ENCODE peak calls at places on chromosomes 12 and 14, in four cellular contexts. R is ecto neural progenitor cell, F is MCF 10A, X is tibial artery. M is an unnamed sample.

GRCh38 chr12:14572401-14572800 is 4.7 kb upstream of the PLBD1 start:
- DNase-seq in F (no peak), R (no peak), X (no peak), M (no peak)

GRCh38 chr14:52318829-52319604 is 4.9 kb downstream of the PTGER2 start:
- DNase-seq in X (no peak), F (peak), R (no peak), M (no peak)

GRCh38 chr12:6426882-6427671 is 17.7 kb upstream of the CD27 start:
- DNase-seq in F (no peak), R (no peak), X (no peak), M (no peak)

GRCh38 chr12:122190842-122191668 is 8.1 kb downstream of the LRRC43 start:
- DNase-seq in R (peak), X (no peak), F (peak), M (peak)

GRCh38 chr14:42316746-42317145 is 710.1 kb downstream of the LRFN5 start:
- DNase-seq in R (no peak), X (no peak), F (no peak), M (no peak)

GRCh38 chr12:57629897-57630471 is 3.0 kb downstream of the B4GALNT1 start:
- DNase-seq in R (no peak), X (no peak), F (no peak), M (peak)

GRCh38 chr12:45327823-45328383 is 112.0 kb downstream of the ANO6 start:
- DNase-seq in X (no peak), R (no peak), F (no peak), M (no peak)

GRCh38 chr14:54570651-54571415 is 3.9 kb downstream of the SAMD4A start:
- DNase-seq in R (no peak), X (no peak), F (peak), M (no peak)

GRCh38 chr12:12807970-12808702 is 5.0 kb upstream of the DDX47 start:
- DNase-seq in F (peak), X (no peak), R (no peak), M (peak)

GRCh38 chr14:61652526-61653262 is 42.6 kb upstream of the HIF1A start:
- DNase-seq in X (no peak), R (no peak), F (no peak), M (no peak)

GRCh38 chr12:100187068-100187467 is 13.5 kb upstream of the ACTR6 start:
- DNase-seq in X (no peak), F (no peak), R (no peak), M (no peak)

GRCh38 chr14:68696721-68697495 is 96.0 kb downstream of the ZFP36L1 start:
- DNase-seq in X (no peak), F (no peak), R (no peak), M (peak)

GRCh38 chr12:122394626-122395194 is 27.8 kb downstream of the CLIP1 start:
- DNase-seq in X (peak), F (no peak), R (no peak), M (no peak)

GRCh38 chr12:126668961-126669360 is 1598.0 kb upstream of the TMEM132C start:
- DNase-seq in X (no peak), F (peak), R (no peak), M (no peak)

GRCh38 chr12:27505124-27505523 is 18.9 kb upstream of the PPFIBP1 start:
- DNase-seq in X (no peak), R (no peak), F (no peak), M (no peak)

GRCh38 chr14:26190644-26191043 is 407.2 kb downstream of the NOVA1 start:
- DNase-seq in X (no peak), R (no peak), F (no peak), M (no peak)

GRCh38 chr12:124420972-124421674 is 126.2 kb downstream of the RFLNA start:
- DNase-seq in X (no peak), R (no peak), F (no peak), M (no peak)

GRCh38 chr14:60649815-60650381 is 621 bp upstream of the SIX1 start:
- DNase-seq in F (no peak), X (no peak), R (peak), M (no peak)

GRCh38 chr14:101108579-101109346 is 205.2 kb upstream of the RTL1 start:
- DNase-seq in R (no peak), F (no peak), X (peak), M (no peak)

GRCh38 chr14:32383337-32384009 is 54.4 kb downstream of the AKAP6 start:
- DNase-seq in R (no peak), F (no peak), X (no peak), M (no peak)

GRCh38 chr12:39294712-39295111 is 148.2 kb downstream of the KIF21A start:
- DNase-seq in R (no peak), X (no peak), F (no peak), M (no peak)

GRCh38 chr12:2751686-2752085 is 43.1 kb upstream of the FKBP4 start:
- DNase-seq in R (peak), F (no peak), X (no peak), M (peak)

GRCh38 chr14:33369041-33369440 is 430.4 kb downstream of the NPAS3 start:
- DNase-seq in F (no peak), X (no peak), R (no peak), M (no peak)

GRCh38 chr14:54711312-54711711 is 144.4 kb downstream of the SAMD4A start:
- DNase-seq in X (no peak), R (no peak), F (no peak), M (no peak)

GRCh38 chr12:109744991-109745942 is 31.6 kb downstream of the FAM222A start:
- DNase-seq in F (no peak), X (peak), R (no peak), M (no peak)

GRCh38 chr14:35121026-35121886 is 534 bp downstream of the PPP2R3C start:
- DNase-seq in F (no peak), R (peak), X (peak), M (no peak)

GRCh38 chr14:106094654-106095189 is 568.3 kb downstream of the TMEM121 start:
- DNase-seq in R (no peak), F (peak), X (no peak), M (no peak)

GRCh38 chr14:55921516-55921915 is 196.7 kb upstream of the PELI2 start:
- DNase-seq in F (no peak), X (no peak), R (no peak), M (no peak)

GRCh38 chr12:54285150-54286041 is 4.9 kb downstream of the HNRNPA1 start:
- DNase-seq in F (no peak), R (no peak), X (no peak), M (no peak)